ENCODE peak calls at places on chromosome 20, in eight cellular contexts. A is fibroblast of lung; U is neuronal stem cell; C is CD4-positive, alpha-beta memory T cell; N is adrenal gland; L is gastrocnemius medialis; D is heart right ventricle; I is cardiac muscle cell. P is an unnamed sample.

GRCh38 chr20:1334370-1334731 is 5.4 kb upstream of the SDCBP2 start:
- DNase-seq in A (no peak), D (no peak), N (no peak), L (no peak), U (no peak), I (no peak), C (no peak), P (no peak)

GRCh38 chr20:3545401-3545925 is 74.6 kb downstream of the ATRN start:
- DNase-seq in U (no peak), A (no peak), I (no peak), L (no peak), D (no peak), C (no peak), N (no peak), P (no peak)

GRCh38 chr20:42204261-42204660 is 586.1 kb upstream of the CHD6 start:
- DNase-seq in D (no peak), N (peak; percentile 43), C (no peak), U (peak; percentile 20), I (peak; percentile 27), A (no peak), L (no peak), P (no peak)

GRCh38 chr20:2451422-2451821 is 19.2 kb downstream of the SNRPB start:
- DNase-seq in D (no peak), N (no peak), L (no peak), I (no peak), U (no peak), C (no peak), A (no peak), P (no peak)

GRCh38 chr20:36491901-36492617 is 49.3 kb upstream of the MYL9 start:
- DNase-seq in I (no peak), L (no peak), C (peak; percentile 59), D (no peak), U (no peak), A (no peak), N (no peak), P (no peak)

GRCh38 chr20:21712443-21713059 is 7.1 kb downstream of the PAX1 start:
- DNase-seq in A (no peak), D (no peak), L (no peak), C (no peak), N (no peak), I (no peak), U (no peak), P (no peak)

GRCh38 chr20:46253391-46253790 is 54.9 kb downstream of the CDH22 start:
- DNase-seq in U (no peak), A (no peak), D (no peak), N (peak; percentile 43), L (peak; percentile 24), I (no peak), C (no peak), P (no peak)

GRCh38 chr20:41178904-41179432 is 41.6 kb downstream of the PLCG1 start:
- DNase-seq in U (no peak), A (no peak), L (no peak), D (no peak), C (no peak), N (peak; percentile 28), I (no peak), P (no peak)

GRCh38 chr20:63653041-63653973 is at the start of gene STMN3:
- DNase-seq in I (peak; percentile 97), A (peak; percentile 95), D (peak; percentile 89), N (peak; percentile 94), U (peak; percentile 93), C (peak; percentile 65), L (peak; percentile 43), P (peak; percentile 93)

DNA sequence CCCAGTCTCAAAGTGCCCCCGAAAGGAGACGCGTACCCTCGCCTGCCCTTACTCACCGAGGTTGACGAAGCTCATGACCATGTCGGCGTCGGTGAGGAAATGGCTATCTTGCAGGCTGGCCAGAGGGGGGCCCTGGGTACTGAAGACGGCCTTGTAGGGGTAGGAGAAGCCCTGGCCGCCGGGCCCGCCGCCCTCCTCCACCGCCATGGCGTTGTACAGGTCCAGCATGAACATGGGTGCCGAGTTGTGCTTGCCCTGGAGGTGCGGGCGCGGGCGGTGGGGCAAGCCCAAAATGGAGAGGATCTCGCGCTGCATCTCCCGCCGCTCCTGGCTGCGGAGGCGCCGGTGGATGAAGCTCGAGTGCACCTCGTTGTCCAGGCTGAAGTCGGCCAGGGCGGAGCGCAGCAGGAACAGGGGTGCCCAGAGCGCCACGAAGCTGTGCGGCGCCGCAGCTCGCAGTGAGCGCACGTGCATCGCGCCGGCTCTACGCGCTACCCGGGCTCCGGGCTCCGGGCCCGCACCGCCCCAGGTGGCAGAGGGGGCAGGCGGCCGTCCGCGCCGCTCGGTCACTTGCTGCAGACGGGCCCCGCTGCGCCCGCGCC is 691 bp downstream of the BMP7 start:
- DNase-seq in L (no peak), U (no peak), C (no peak), I (no peak), N (no peak), D (peak; percentile 19), A (no peak), P (no peak)
- H3K4me3 ChIP-seq in L (no peak overlapping the region), U (peak overlapping the region; percentile 94), C (no peak overlapping the region), I (peak overlapping the region; percentile 55), N (no peak overlapping the region), D (peak overlapping the region; percentile 0), A (no peak overlapping the region), P (no peak overlapping the region)

GRCh38 chr20:53037621-53038020 is 65.5 kb downstream of the TSHZ2 start:
- DNase-seq in N (no peak), A (no peak), I (no peak), C (no peak), D (no peak), L (no peak), U (no peak), P (no peak)
- H3K9me3 ChIP-seq in N (no peaks in the 10 kb centered on the region), A (no peaks in the 10 kb centered on the region), I (no peaks in the 10 kb centered on the region), C (no peaks in the 10 kb centered on the region), D (no peaks in the 10 kb centered on the region), L (no peaks in the 10 kb centered on the region), U (no peaks in the 10 kb centered on the region), P (no peaks in the 10 kb centered on the region)

GRCh38 chr20:50482396-50482890 is 27.7 kb upstream of the PTPN1 start:
- DNase-seq in N (no peak), A (no peak), C (no peak), L (no peak), D (no peak), I (no peak), U (no peak), P (no peak)

GRCh38 chr20:50481741-50482140 is 28.4 kb upstream of the PTPN1 start:
- DNase-seq in U (no peak), N (no peak), A (no peak), L (no peak), C (no peak), D (no peak), I (no peak), P (no peak)

GRCh38 chr20:50487397-50487796 is 22.8 kb upstream of the PTPN1 start:
- DNase-seq in I (no peak), U (no peak), D (no peak), C (no peak), L (no peak), N (no peak), A (no peak), P (no peak)

GRCh38 chr20:50488236-50488806 is 21.9 kb upstream of the PTPN1 start:
- DNase-seq in U (no peak), I (no peak), A (no peak), N (no peak), C (no peak), L (no peak), D (no peak), P (no peak)

DNA sequence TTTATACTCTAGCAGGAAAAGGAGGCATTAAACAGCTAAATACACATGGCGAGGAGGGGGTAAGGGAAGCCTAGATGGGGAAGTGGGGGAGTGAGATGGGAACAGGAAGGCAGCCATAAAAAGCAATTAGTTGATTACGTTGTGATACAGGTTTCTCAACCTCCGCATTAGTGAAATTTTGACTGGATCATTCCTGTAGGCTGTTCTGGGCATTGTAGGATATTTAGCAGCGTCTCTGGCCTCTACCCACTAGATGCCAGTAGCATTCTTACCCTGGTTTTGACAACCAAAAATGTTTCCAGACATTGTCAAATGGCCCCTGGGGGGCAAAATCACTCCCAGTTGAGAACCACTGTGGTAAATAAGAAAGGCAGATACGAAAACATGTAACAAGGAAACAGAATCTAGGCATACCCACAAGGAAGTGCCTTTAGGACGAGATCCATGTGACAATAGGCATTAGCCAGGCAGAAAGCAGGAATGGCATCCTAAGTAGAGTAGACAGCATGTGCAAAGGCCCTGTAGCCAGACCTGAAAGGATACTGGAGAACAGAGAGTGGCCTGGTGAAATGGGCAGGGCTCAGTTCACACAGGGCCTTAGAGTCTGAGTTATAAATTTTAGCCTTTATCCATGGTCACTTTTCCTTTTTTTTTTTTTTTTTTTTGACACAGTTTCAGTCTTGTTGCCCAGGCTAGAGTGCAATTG is 25.8 kb upstream of the PTPN1 start:
- DNase-seq in N (no peak), A (no peak), I (no peak), D (no peak), U (no peak), C (no peak), L (no peak), P (no peak)
- H3K27ac ChIP-seq in N (peak overlapping the region; percentile 80), A (peak overlapping the region; percentile 75), I (no peak overlapping the region), D (peak overlapping the region; percentile 86), U (no peak overlapping the region), C (peak overlapping the region; percentile 81), L (peak overlapping the region; percentile 71), P (peak overlapping the region; percentile 77)

DNA sequence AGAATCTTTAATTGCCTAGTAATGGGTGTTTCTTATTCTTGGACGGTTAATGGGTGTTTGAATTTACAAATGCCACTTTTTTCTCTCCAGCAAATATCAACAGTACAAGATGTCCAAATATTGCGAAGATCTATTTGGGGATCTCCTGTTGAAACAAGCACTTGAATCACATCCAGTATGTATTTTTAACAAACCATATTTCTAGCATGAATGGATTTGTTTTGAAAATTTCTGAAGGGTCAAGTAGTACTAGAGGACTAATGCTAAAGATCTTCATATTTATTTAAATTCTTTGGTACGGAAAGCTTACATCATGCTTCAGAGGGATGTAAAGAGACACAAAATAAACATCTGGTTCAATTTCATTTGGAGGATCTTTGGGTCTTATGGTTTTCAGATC is 123.9 kb upstream of the LAMP5 start:
- DNase-seq in D (no peak), I (no peak), N (no peak), C (no peak), A (peak; percentile 63), L (no peak), U (no peak), P (no peak)
- H3K4me3 ChIP-seq in D (no peak overlapping the region), I (no peak overlapping the region), N (no peak overlapping the region), C (no peak overlapping the region), A (no peak overlapping the region), L (no peak overlapping the region), U (no peak overlapping the region), P (no peak overlapping the region)

GRCh38 chr20:59671661-59672471 is 67.5 kb downstream of the PHACTR3 start:
- DNase-seq in I (no peak), D (no peak), C (no peak), L (no peak), U (no peak), N (no peak), A (no peak), P (no peak)
- H3K9me3 ChIP-seq in I (no peaks in the 10 kb centered on the region), D (no peaks in the 10 kb centered on the region), C (no peaks in the 10 kb centered on the region), L (no peaks in the 10 kb centered on the region), U (no peaks in the 10 kb centered on the region), N (no peaks in the 10 kb centered on the region), A (no peaks in the 10 kb centered on the region), P (no peaks in the 10 kb centered on the region)

GRCh38 chr20:32006053-32006452 is 4.2 kb upstream of the CCM2L start:
- DNase-seq in C (no peak), I (no peak), U (no peak), N (no peak), A (no peak), L (no peak), D (no peak), P (no peak)
- H3K27ac ChIP-seq in C (no peak overlapping the region), I (no peak overlapping the region), U (no peak overlapping the region), N (no peak overlapping the region), A (no peak overlapping the region), L (no peak overlapping the region), D (peak overlapping the region; percentile 92), P (no peak overlapping the region)